ENCODE peak calls at places on chromosomes 13 and 19, in nine cellular contexts. O is ascending aorta, G is retinal pigment epithelial cell, M is AG09309, K is heart right ventricle, V is A673, I is WERI-Rb-1, N is omental fat pad, P is lower leg skin. Z is an unnamed sample.

GRCh38 chr13:48234652-48235099 is 1.7 kb downstream of the ITM2B start:
- DNase-seq in O (no peak), G (no peak), M (no peak), K (no peak), V (peak), I (no peak), N (no peak), P (no peak), Z (no peak)

GRCh38 chr13:66329988-66330429 is 900.1 kb downstream of the PCDH9 start:
- DNase-seq in O (no peak), G (no peak), M (no peak), K (no peak), V (peak), I (no peak), N (no peak), P (no peak), Z (no peak)

GRCh38 chr13:78603240-78603947 is at the start of gene POU4F1:
- DNase-seq in O (no peak), G (no peak), M (no peak), K (no peak), V (peak), I (peak), N (no peak), P (no peak), Z (peak)

GRCh38 chr13:78786399-78786879 is 127.5 kb upstream of the OBI1 start:
- DNase-seq in O (no peak), G (no peak), M (no peak), K (no peak), V (peak), I (no peak), N (no peak), P (no peak), Z (no peak)

GRCh38 chr19:28504727-28505126 is 708.2 kb downstream of the UQCRFS1 start:
- DNase-seq in O (no peak), G (no peak), M (no peak), K (no peak), V (no peak), I (no peak), N (no peak), P (peak), Z (no peak)

GRCh38 chr13:108178105-108178504 is 37.2 kb downstream of the LIG4 start:
- DNase-seq in O (no peak), G (no peak), M (no peak), K (no peak), V (no peak), I (no peak), N (no peak), P (no peak), Z (no peak)

GRCh38 chr13:112743451-112744305 is 53.8 kb downstream of the ATP11A start:
- DNase-seq in O (no peak), G (no peak), M (no peak), K (no peak), V (no peak), I (no peak), N (no peak), P (no peak), Z (no peak)

GRCh38 chr19:16637535-16637934 is 9.5 kb upstream of the MED26 start:
- DNase-seq in O (no peak), G (no peak), M (no peak), K (no peak), V (no peak), I (no peak), N (no peak), P (no peak), Z (no peak)

GRCh38 chr19:33799507-33799906 is 2.8 kb downstream of the KCTD15 start:
- DNase-seq in O (no peak), G (no peak), M (no peak), K (no peak), V (no peak), I (no peak), N (no peak), P (no peak), Z (no peak)

GRCh38 chr13:34695063-34695462 is 247.0 kb upstream of the NBEA start:
- DNase-seq in O (no peak), G (no peak), M (no peak), K (no peak), V (no peak), I (no peak), N (no peak), P (no peak), Z (no peak)

DNA sequence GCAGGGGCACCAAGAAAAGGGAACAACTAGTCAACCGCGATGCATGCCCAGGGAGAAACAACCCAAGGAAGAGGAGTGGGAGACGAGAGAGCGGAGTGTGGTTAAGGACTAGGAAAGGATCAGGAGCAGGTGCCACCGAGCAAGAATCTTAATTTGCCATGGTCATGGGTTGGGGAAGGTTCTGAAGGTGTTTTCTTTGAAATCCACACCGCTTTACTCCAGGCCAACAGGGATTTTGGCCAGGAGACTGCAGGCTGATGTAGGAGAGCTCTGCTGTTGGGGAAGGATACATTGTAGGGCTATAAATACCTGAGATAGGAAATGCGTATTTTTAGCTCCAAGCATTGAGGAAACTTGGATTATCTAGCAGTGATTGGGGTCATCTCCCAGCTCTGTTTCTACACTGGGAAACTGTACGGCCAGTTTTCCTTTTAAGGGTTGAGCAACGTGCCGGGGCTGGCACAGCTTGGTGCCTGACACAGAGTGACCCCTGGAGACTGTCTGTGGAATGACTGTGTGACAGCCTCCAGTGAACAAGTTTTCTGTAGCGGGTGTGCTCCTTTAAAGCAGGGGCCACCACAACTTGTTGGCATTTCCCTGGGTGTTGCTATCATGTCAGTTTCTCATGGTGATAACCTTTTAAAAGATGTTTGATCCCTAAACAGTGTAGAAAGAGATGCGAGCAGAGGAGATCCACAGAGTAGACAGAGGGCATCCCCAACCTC is 34.2 kb downstream of the ZNF536 start:
- DNase-seq in O (no peak), G (no peak), M (no peak), K (peak), V (peak), I (peak), N (no peak), P (peak), Z (no peak)
- TF ChIP-seq CTCF in O (no peak), G (peak), M (no peak), K (peak), V (peak), I (peak), N (no peak), P (no peak), Z (no peak)

GRCh38 chr13:29845440-29846056 is 4.9 kb downstream of the UBL3 start:
- DNase-seq in O (no peak), G (no peak), M (no peak), K (no peak), V (peak), I (no peak), N (no peak), P (no peak), Z (no peak)
- TF ChIP-seq CTCF in O (no peak), G (peak), M (no peak), K (no peak), V (peak), I (no peak), N (no peak), P (no peak), Z (no peak)

GRCh38 chr13:26132756-26133155 is 80.9 kb upstream of the SHISA2 start:
- DNase-seq in O (no peak), G (no peak), M (no peak), K (no peak), V (peak), I (peak), N (no peak), P (no peak), Z (no peak)
- TF ChIP-seq CTCF in O (no peak), G (peak), M (peak), K (no peak), V (peak), I (peak), N (no peak), P (no peak), Z (no peak)

DNA sequence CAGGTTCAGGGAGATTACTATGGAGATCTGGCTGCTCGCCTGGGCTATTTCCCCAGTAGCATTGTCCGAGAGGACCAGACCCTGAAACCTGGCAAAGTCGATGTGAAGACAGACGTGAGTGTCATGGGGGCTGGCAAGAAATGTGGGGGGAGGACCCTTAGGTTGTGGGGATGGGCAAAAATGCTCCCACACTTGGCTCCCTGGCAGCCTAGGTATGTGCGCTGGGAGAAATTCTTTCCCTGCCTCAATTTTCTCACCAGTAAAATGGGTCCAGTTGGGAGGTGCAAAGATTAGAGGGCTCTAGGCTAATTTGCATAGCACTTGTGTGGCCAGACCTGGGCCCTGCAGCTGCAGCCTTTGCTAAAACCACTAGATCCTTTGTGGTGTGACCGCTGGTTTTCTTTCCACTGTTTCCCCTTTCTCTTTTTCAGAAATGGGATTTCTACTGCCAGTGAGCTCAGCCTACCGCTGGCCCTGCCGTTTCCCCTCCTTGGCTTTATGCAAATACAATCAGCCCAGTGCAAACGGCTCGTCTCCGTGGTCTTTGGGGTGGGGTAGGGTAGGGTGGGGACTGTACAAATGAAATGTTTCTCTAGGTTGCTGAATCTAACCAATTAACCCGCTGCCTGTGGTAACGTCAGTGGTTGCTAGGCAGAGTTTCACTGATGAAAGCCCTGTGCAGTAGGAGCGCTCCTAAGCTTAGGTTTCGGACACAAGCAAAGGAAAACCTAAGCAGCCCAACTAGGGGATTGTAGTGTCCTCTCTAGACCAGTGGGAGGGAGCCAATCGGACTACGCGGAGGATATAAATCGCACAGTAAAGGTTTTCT is 867 bp upstream of the RAB4B start:
- DNase-seq in O (peak), G (peak), M (peak), K (peak), V (peak), I (peak), N (peak), P (peak), Z (peak)
- TF ChIP-seq CTCF in O (no peak), G (no peak), M (no peak), K (no peak), V (no peak), I (no peak), N (no peak), P (no peak), Z (no peak)